ENCODE peak calls at places on chromosome 7, in five cellular contexts. I is upper lobe of right lung, R is GM12865, J is fibroblast of villous mesenchyme, G is BJ. X is an unnamed sample.

GRCh38 chr7:137169282-137169698 is 174.2 kb downstream of the PTN start:
- DNase-seq in I (peak), R (peak), J (peak), G (peak), X (peak)

GRCh38 chr7:2665359-2665791 is 22.6 kb upstream of the AMZ1 start:
- DNase-seq in I (no peak), R (no peak), J (no peak), G (no peak), X (no peak)

GRCh38 chr7:47776335-47776734 is 171.9 kb downstream of the PKD1L1 start:
- DNase-seq in I (no peak), R (no peak), J (no peak), G (no peak), X (no peak)

GRCh38 chr7:38409524-38409923 is 136.1 kb upstream of the TARP start:
- DNase-seq in I (no peak), R (no peak), J (no peak), G (no peak), X (no peak)

GRCh38 chr7:155374276-155375252 is 76.9 kb downstream of the INSIG1 start:
- DNase-seq in I (no peak), R (no peak), J (no peak), G (no peak), X (no peak)

GRCh38 chr7:142482899-142483658 is 225.2 kb upstream of the PRSS58 start:
- DNase-seq in I (no peak), R (peak), J (peak), G (no peak), X (peak)

GRCh38 chr7:112411186-112411795 is 39.0 kb upstream of the IFRD1 start:
- DNase-seq in I (no peak), R (no peak), J (peak), G (no peak), X (peak)

GRCh38 chr7:107213193-107213788 is 44.5 kb downstream of the HBP1 start:
- DNase-seq in I (no peak), R (no peak), J (no peak), G (no peak), X (no peak)

GRCh38 chr7:121330053-121330833 is 1.4 kb downstream of the WNT16 start:
- DNase-seq in I (no peak), R (no peak), J (no peak), G (no peak), X (no peak)

GRCh38 chr7:22688034-22688433 is 39.0 kb upstream of the IL6 start:
- DNase-seq in I (no peak), R (no peak), J (peak), G (no peak), X (no peak)

GRCh38 chr7:133645870-133646492 is 393.1 kb downstream of the EXOC4 start:
- DNase-seq in I (no peak), R (no peak), J (peak), G (no peak), X (peak)

GRCh38 chr7:139630643-139631519 is 107.4 kb downstream of the CLEC2L start:
- DNase-seq in I (no peak), R (no peak), J (no peak), G (no peak), X (no peak)

GRCh38 chr7:36630112-36630650 is 94.1 kb downstream of the AOAH start:
- DNase-seq in I (no peak), R (no peak), J (no peak), G (no peak), X (no peak)

GRCh38 chr7:134327896-134328295 is 11.2 kb upstream of the SLC35B4 start:
- DNase-seq in I (no peak), R (peak), J (peak), G (no peak), X (peak)

GRCh38 chr7:99278180-99278579 is 5.5 kb downstream of the MYH16 start:
- DNase-seq in I (no peak), R (no peak), J (no peak), G (no peak), X (no peak)

GRCh38 chr7:93350338-93350737 is 118.2 kb downstream of the VPS50 start:
- DNase-seq in I (no peak), R (no peak), J (no peak), G (no peak), X (no peak)

GRCh38 chr7:64946772-64947171 is 43.7 kb downstream of the ZNF273 start:
- DNase-seq in I (peak), R (no peak), J (peak), G (no peak), X (peak)

GRCh38 chr7:24825931-24826661 is 68.8 kb upstream of the GSDME start:
- DNase-seq in I (no peak), R (no peak), J (peak), G (no peak), X (no peak)

GRCh38 chr7:8232999-8233847 is 28.7 kb downstream of the ICA1 start:
- DNase-seq in I (no peak), R (peak), J (no peak), G (no peak), X (peak)

GRCh38 chr7:94394058-94394398 is 667 bp upstream of the COL1A2 start:
- DNase-seq in I (no peak), R (no peak), J (peak), G (no peak), X (no peak)

GRCh38 chr7:82211333-82211732 is 232.2 kb downstream of the CACNA2D1 start:
- DNase-seq in I (no peak), R (no peak), J (no peak), G (no peak), X (no peak)

GRCh38 chr7:134315679-134316538 is 821 bp downstream of the SLC35B4 start:
- DNase-seq in I (no peak), R (no peak), J (peak), G (no peak), X (no peak)

GRCh38 chr7:50684702-50685074 is 98.0 kb downstream of the GRB10 start:
- DNase-seq in I (no peak), R (no peak), J (peak), G (no peak), X (no peak)

GRCh38 chr7:27175005-27175625 is 995 bp upstream of the HOXA10 start:
- DNase-seq in I (peak), R (no peak), J (peak), G (peak), X (no peak)

GRCh38 chr7:25495342-25495855 is 267.1 kb upstream of the NPVF start:
- DNase-seq in I (no peak), R (no peak), J (no peak), G (no peak), X (no peak)

GRCh38 chr7:29208410-29209250 is 14.1 kb downstream of the CHN2 start:
- DNase-seq in I (no peak), R (no peak), J (no peak), G (no peak), X (no peak)

GRCh38 chr7:139777304-139777890 is 401 bp downstream of the HIPK2 start:
- DNase-seq in I (peak), R (no peak), J (peak), G (no peak), X (peak)

GRCh38 chr7:39085590-39086049 is 107.9 kb downstream of the POU6F2 start:
- DNase-seq in I (no peak), R (no peak), J (no peak), G (no peak), X (no peak)

GRCh38 chr7:113873554-113874151 is 45.2 kb downstream of the PPP1R3A start:
- DNase-seq in I (no peak), R (no peak), J (no peak), G (no peak), X (no peak)

GRCh38 chr7:43694399-43694748 is 34.9 kb downstream of the COA1 start:
- DNase-seq in I (no peak), R (no peak), J (peak), G (peak), X (no peak)

GRCh38 chr7:96308950-96309263 is 13.0 kb downstream of the SLC25A13 start:
- DNase-seq in I (no peak), R (no peak), J (no peak), G (no peak), X (no peak)

GRCh38 chr7:101156866-101157589 is 2.8 kb downstream of the AP1S1 start:
- DNase-seq in I (no peak), R (no peak), J (no peak), G (no peak), X (no peak)

GRCh38 chr7:114857605-114858004 is 64.3 kb upstream of the MDFIC start:
- DNase-seq in I (no peak), R (no peak), J (no peak), G (no peak), X (no peak)

GRCh38 chr7:139936760-139937310 is 107.8 kb downstream of the TBXAS1 start:
- DNase-seq in I (no peak), R (no peak), J (peak), G (no peak), X (no peak)

GRCh38 chr7:140364819-140365218 is 33.5 kb downstream of the SLC37A3 start:
- DNase-seq in I (no peak), R (no peak), J (no peak), G (no peak), X (no peak)

GRCh38 chr7:155274956-155275355 is 22.7 kb upstream of the INSIG1 start:
- DNase-seq in I (no peak), R (no peak), J (peak), G (no peak), X (no peak)

GRCh38 chr7:103113164-103113563 is 35.7 kb downstream of the NAPEPLD start:
- DNase-seq in I (no peak), R (no peak), J (peak), G (peak), X (no peak)

GRCh38 chr7:7157887-7158271 is 24.5 kb upstream of the C1GALT1 start:
- DNase-seq in I (no peak), R (no peak), J (no peak), G (peak), X (no peak)

GRCh38 chr7:42385912-42386311 is 148.9 kb upstream of the GLI3 start:
- DNase-seq in I (no peak), R (no peak), J (no peak), G (no peak), X (no peak)
- TF ChIP-seq CTCF in I (no peak), R (no peak), J (peak), G (no peak), X (peak)

GRCh38 chr7:153193144-153193595 is 433.6 kb downstream of the ACTR3B start:
- DNase-seq in I (peak), R (peak), J (no peak), G (no peak), X (peak)
- TF ChIP-seq CTCF in I (peak), R (peak), J (peak), G (no peak), X (peak)

DNA sequence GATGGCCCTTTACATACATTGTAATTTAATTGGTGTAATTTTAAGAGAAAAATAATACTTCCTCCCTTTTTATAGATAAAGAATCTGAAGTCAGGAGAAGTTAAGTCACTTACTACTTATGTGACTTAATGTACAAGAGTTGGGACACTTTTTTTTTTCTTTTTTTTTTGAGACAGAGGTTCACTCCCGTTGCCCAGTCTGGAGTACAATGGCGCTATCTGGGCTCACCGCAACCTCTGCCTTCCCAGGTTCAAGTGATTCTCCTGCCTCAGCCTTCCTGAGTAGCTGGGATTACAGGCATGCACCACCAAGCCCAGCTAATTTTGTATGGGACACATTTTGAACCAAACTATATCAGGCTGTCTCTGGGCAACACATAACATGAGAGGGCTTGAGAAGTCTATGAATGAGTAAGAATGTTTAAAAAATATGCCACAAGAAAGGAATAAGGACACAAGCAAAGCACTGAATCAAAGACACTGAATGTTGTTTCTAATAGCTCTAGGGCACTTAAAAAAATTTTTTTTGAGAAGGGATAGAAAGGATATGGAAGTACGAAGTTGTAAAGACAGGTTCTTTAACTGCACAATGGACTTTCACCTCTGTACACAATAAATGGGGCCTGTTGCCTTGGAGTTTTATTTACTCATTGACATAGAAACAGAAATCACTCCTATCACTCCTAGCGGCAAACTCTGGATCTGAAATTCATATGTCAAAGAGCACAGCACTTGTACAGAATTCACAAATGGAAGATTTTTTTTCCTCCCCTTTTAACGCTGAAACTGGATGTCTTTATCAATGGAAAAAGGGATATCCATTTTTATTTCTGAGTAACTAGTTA is 18.5 kb downstream of the NT5C3A start:
- DNase-seq in I (no peak), R (no peak), J (no peak), G (no peak), X (no peak)
- TF ChIP-seq CTCF in I (peak), R (no peak), J (no peak), G (no peak), X (no peak)

GRCh38 chr7:130353196-130353595 is 8.6 kb downstream of the CPA5 start:
- DNase-seq in I (no peak), R (no peak), J (no peak), G (no peak), X (no peak)
- TF ChIP-seq CTCF in I (no peak), R (no peak), J (no peak), G (no peak), X (no peak)

GRCh38 chr7:85185355-85186082 is 1.3 kb downstream of the SEMA3D start:
- DNase-seq in I (peak), R (no peak), J (peak), G (no peak), X (peak)
- TF ChIP-seq CTCF in I (no peak), R (no peak), J (no peak), G (peak), X (peak)